ENCODE peak calls at places on chromosomes 1 and 21, in six cellular contexts. G, J, H, U, M and D are unnamed samples.

GRCh38 chr1:41315482-41315823 is 45.8 kb upstream of the FOXO6 start:
- DNase-seq in G (peak), J (no peak), H (no peak), U (no peak), M (no peak), D (no peak)

GRCh38 chr1:84833198-84833597 is 59.8 kb downstream of the LPAR3 start:
- DNase-seq in G (no peak), J (no peak), H (no peak), U (no peak), M (no peak), D (no peak)

GRCh38 chr21:35682874-35683549 is 377.3 kb downstream of the SETD4 start:
- DNase-seq in G (no peak), J (no peak), H (no peak), U (no peak), M (no peak), D (no peak)

GRCh38 chr1:77925536-77925935 is 37.1 kb downstream of the NEXN start:
- DNase-seq in G (no peak), J (no peak), H (peak), U (no peak), M (no peak), D (no peak)

GRCh38 chr1:37362990-37363389 is 111.4 kb upstream of the ZC3H12A start:
- DNase-seq in G (peak), J (no peak), H (peak), U (no peak), M (no peak), D (no peak)

GRCh38 chr1:88802950-88803349 is 88.4 kb downstream of the GTF2B start:
- DNase-seq in G (no peak), J (no peak), H (no peak), U (no peak), M (no peak), D (no peak)

GRCh38 chr1:33111965-33112364 is 31.0 kb downstream of the AZIN2 start:
- DNase-seq in G (no peak), J (no peak), H (peak), U (peak), M (no peak), D (no peak)

GRCh38 chr1:23394664-23395063 is 25.0 kb upstream of the ZNF436 start:
- DNase-seq in G (peak), J (no peak), H (peak), U (no peak), M (no peak), D (no peak)

GRCh38 chr1:85372683-85373446 is 92.1 kb downstream of the DDAH1 start:
- DNase-seq in G (no peak), J (no peak), H (no peak), U (peak), M (no peak), D (no peak)

GRCh38 chr1:114219247-114219872 is 65.7 kb upstream of the SYT6 start:
- DNase-seq in G (no peak), J (peak), H (no peak), U (no peak), M (no peak), D (no peak)

GRCh38 chr1:154179951-154180687 is 11.8 kb downstream of the TPM3 start:
- DNase-seq in G (no peak), J (no peak), H (no peak), U (no peak), M (no peak), D (no peak)

GRCh38 chr1:64033667-64034215 is 169.7 kb upstream of the UBE2U start:
- DNase-seq in G (no peak), J (no peak), H (no peak), U (no peak), M (no peak), D (no peak)

GRCh38 chr1:204647114-204647804 is 38.3 kb downstream of the LRRN2 start:
- DNase-seq in G (no peak), J (peak), H (no peak), U (peak), M (peak), D (peak)

GRCh38 chr1:63004868-63005267 is 220.9 kb downstream of the ATG4C start:
- DNase-seq in G (no peak), J (peak), H (peak), U (peak), M (no peak), D (no peak)

GRCh38 chr1:217585577-217585976 is 45.3 kb downstream of the GPATCH2 start:
- DNase-seq in G (no peak), J (no peak), H (no peak), U (no peak), M (no peak), D (no peak)

GRCh38 chr1:54577612-54578011 is 29.6 kb downstream of the ACOT11 start:
- DNase-seq in G (no peak), J (peak), H (no peak), U (peak), M (no peak), D (peak)

GRCh38 chr1:244545511-244545910 is 84.4 kb downstream of the CATSPERE start:
- DNase-seq in G (no peak), J (no peak), H (no peak), U (no peak), M (no peak), D (no peak)
- TF ChIP-seq GABPA in G (no peak), J (no peak), H (no peak), U (no peak), M (no peak), D (no peak)

GRCh38 chr21:15731243-15731613 is 1.4 kb downstream of the USP25 start:
- DNase-seq in G (no peak), J (peak), H (no peak), U (peak), M (no peak), D (no peak)
- TF ChIP-seq GABPA in G (no peak), J (no peak), H (no peak), U (no peak), M (no peak), D (no peak)

DNA sequence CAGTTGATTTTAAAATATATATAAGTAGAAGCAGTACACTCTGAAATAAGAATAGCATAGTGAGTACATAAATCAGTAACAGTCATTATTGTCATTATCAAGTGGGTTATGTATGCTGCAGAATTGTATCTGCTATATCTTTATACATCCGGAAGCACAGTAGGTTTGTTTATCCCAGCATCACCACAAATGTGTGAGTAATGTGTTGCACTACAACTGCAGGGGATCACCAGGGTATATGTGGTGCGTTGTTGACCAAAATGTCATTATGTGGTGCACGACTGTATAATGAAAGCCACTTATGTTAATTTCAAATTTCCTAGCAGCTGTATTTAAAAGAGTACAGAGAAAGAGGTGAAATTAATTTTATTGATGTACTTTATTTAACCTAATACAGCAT is 87.7 kb upstream of the GADD45A start:
- DNase-seq in G (no peak), J (no peak), H (no peak), U (no peak), M (no peak), D (no peak)
- TF ChIP-seq GABPA in G (no peak), J (no peak), H (no peak), U (no peak), M (no peak), D (no peak)

DNA sequence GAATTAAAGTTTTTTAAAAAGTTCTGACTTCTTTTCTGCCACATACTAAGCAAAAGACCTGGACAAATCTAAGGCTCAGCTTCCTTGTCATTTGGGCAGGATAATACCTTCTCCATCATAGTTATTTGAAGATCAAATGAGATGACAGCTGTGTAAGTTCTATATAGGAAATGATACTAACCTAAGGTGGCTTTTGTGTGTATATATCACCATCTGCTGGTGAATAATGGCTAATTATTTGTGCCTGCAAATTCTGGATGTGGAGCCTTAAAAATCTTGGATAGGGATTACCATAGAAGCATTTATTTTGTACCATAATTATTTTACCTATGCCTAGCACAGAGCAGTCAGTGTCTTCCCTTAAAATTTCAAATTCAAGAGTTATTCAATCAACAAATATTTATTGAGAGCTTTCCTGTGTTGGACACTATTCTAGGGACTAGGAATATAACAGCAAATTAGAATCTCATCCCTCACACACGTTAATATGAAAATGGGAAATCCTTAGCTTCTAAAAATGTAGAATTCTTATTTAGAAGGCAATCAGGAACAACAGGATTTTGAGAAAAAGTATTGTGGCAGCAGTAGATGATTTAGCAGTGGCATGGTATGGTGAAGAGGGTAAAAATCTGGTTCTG is 89.8 kb downstream of the TMEM200B start:
- DNase-seq in G (no peak), J (peak), H (peak), U (peak), M (peak), D (no peak)
- TF ChIP-seq GABPA in G (no peak), J (peak), H (no peak), U (no peak), M (no peak), D (no peak)

GRCh38 chr1:80417651-80418050 is 1383.1 kb upstream of the ADGRL2 start:
- DNase-seq in G (no peak), J (no peak), H (no peak), U (no peak), M (no peak), D (no peak)
- TF ChIP-seq GABPA in G (no peak), J (no peak), H (no peak), U (no peak), M (no peak), D (no peak)

GRCh38 chr1:202282017-202282335 is 59.8 kb downstream of the UBE2T start:
- DNase-seq in G (no peak), J (no peak), H (no peak), U (no peak), M (no peak), D (no peak)

GRCh38 chr1:202282596-202283283 is 59.0 kb downstream of the UBE2T start:
- DNase-seq in G (no peak), J (no peak), H (no peak), U (no peak), M (no peak), D (no peak)

GRCh38 chr1:202279806-202280205 is 61.9 kb downstream of the UBE2T start:
- DNase-seq in G (no peak), J (no peak), H (no peak), U (no peak), M (no peak), D (no peak)

GRCh38 chr1:202280595-202280994 is 61.1 kb downstream of the UBE2T start:
- DNase-seq in G (no peak), J (no peak), H (no peak), U (no peak), M (no peak), D (no peak)

GRCh38 chr1:202281316-202282016 is 60.3 kb downstream of the UBE2T start:
- DNase-seq in G (no peak), J (no peak), H (no peak), U (no peak), M (no peak), D (no peak)
- TF ChIP-seq GABPA in G (no peak), J (no peak), H (no peak), U (no peak), M (no peak), D (no peak)

GRCh38 chr21:44955141-44955802 is 15.4 kb downstream of the SLX9 start:
- DNase-seq in G (no peak), J (no peak), H (no peak), U (no peak), M (no peak), D (no peak)

GRCh38 chr21:44952929-44953627 is 13.2 kb downstream of the SLX9 start:
- DNase-seq in G (no peak), J (no peak), H (no peak), U (no peak), M (no peak), D (no peak)

GRCh38 chr21:44952116-44952928 is 12.5 kb downstream of the SLX9 start:
- DNase-seq in G (no peak), J (no peak), H (no peak), U (no peak), M (no peak), D (no peak)

GRCh38 chr21:44954281-44954771 is 14.5 kb downstream of the SLX9 start:
- DNase-seq in G (no peak), J (no peak), H (no peak), U (no peak), M (no peak), D (no peak)

GRCh38 chr21:44953628-44954021 is 13.8 kb downstream of the SLX9 start:
- DNase-seq in G (no peak), J (no peak), H (no peak), U (no peak), M (no peak), D (no peak)
- TF ChIP-seq GABPA in G (no peak), J (no peak), H (no peak), U (no peak), M (no peak), D (no peak)